ENCODE peak calls at places on chromosomes 5 and 9, in four cellular contexts. One of them, this sample, is unnamed.

GRCh38 chr5:385321-385720 is 57.7 kb upstream of the EXOC3 start:
- DNase-seq in HepG2: no peak
- DNase-seq in GM12878: no peak
- DNase-seq in K562: no peak
- DNase-seq in this sample: no peak

GRCh38 chr9:81759680-81760215 is 70.4 kb upstream of the TLE1 start:
- DNase-seq in HepG2: peak
- DNase-seq in GM12878: no peak
- DNase-seq in K562: no peak
- DNase-seq in this sample: no peak

GRCh38 chr5:36875789-36876388 is 680 bp upstream of the NIPBL start:
- DNase-seq in HepG2: peak
- DNase-seq in GM12878: peak
- DNase-seq in K562: peak
- DNase-seq in this sample: peak

GRCh38 chr5:171428168-171428658 is 8.8 kb downstream of the FGF18 start:
- DNase-seq in HepG2: no peak
- DNase-seq in GM12878: no peak
- DNase-seq in K562: no peak
- DNase-seq in this sample: no peak

GRCh38 chr9:109417054-109417453 is 81.1 kb downstream of the PTPN3 start:
- DNase-seq in HepG2: no peak
- DNase-seq in GM12878: no peak
- DNase-seq in K562: no peak
- DNase-seq in this sample: no peak

GRCh38 chr5:140322751-140323731 is 20.1 kb upstream of the PFDN1 start:
- DNase-seq in HepG2: peak
- DNase-seq in GM12878: no peak
- DNase-seq in K562: no peak
- DNase-seq in this sample: no peak

GRCh38 chr5:84696651-84697050 is 312.0 kb upstream of the EDIL3 start:
- DNase-seq in HepG2: no peak
- DNase-seq in GM12878: no peak
- DNase-seq in K562: no peak
- DNase-seq in this sample: no peak

GRCh38 chr9:120841930-120842684 is 615 bp downstream of the PSMD5 start:
- DNase-seq in HepG2: no peak
- DNase-seq in GM12878: no peak
- DNase-seq in K562: no peak
- DNase-seq in this sample: no peak

GRCh38 chr9:128087262-128087661 is 19.2 kb downstream of the SLC25A25 start:
- DNase-seq in HepG2: no peak
- DNase-seq in GM12878: no peak
- DNase-seq in K562: no peak
- DNase-seq in this sample: no peak

GRCh38 chr5:74009502-74009901 is 383.5 kb downstream of the ARHGEF28 start:
- DNase-seq in HepG2: no peak
- DNase-seq in GM12878: no peak
- DNase-seq in K562: no peak
- DNase-seq in this sample: no peak

GRCh38 chr5:134070648-134070978 is 43.9 kb upstream of the TCF7 start:
- DNase-seq in HepG2: no peak
- DNase-seq in GM12878: no peak
- DNase-seq in K562: no peak
- DNase-seq in this sample: no peak

GRCh38 chr5:41770799-41771198 is 99.4 kb downstream of the OXCT1 start:
- DNase-seq in HepG2: no peak
- DNase-seq in GM12878: no peak
- DNase-seq in K562: no peak
- DNase-seq in this sample: no peak

GRCh38 chr9:124665391-124666058 is 105.6 kb downstream of the NR6A1 start:
- DNase-seq in HepG2: peak
- DNase-seq in GM12878: no peak
- DNase-seq in K562: no peak
- DNase-seq in this sample: no peak

GRCh38 chr5:65198777-65199120 is 283.0 kb downstream of the ADAMTS6 start:
- DNase-seq in HepG2: peak
- DNase-seq in GM12878: no peak
- DNase-seq in K562: no peak
- DNase-seq in this sample: no peak

GRCh38 chr9:109012876-109013677 is at the start of gene CTNNAL1:
- DNase-seq in HepG2: peak
- DNase-seq in GM12878: no peak
- DNase-seq in K562: peak
- DNase-seq in this sample: peak

GRCh38 chr5:37722236-37723146 is 117.3 kb downstream of the GDNF start:
- DNase-seq in HepG2: peak
- DNase-seq in GM12878: peak
- DNase-seq in K562: no peak
- DNase-seq in this sample: no peak

GRCh38 chr5:171418982-171419662 is at the start of gene FGF18:
- DNase-seq in HepG2: peak
- DNase-seq in GM12878: no peak
- DNase-seq in K562: peak
- DNase-seq in this sample: peak

GRCh38 chr5:8399471-8399870 is 530.5 kb downstream of the MTRR start:
- DNase-seq in HepG2: no peak
- DNase-seq in GM12878: no peak
- DNase-seq in K562: no peak
- DNase-seq in this sample: no peak

GRCh38 chr9:34957492-34958410 is at the start of gene PHF24:
- DNase-seq in HepG2: no peak
- DNase-seq in GM12878: no peak
- DNase-seq in K562: peak
- DNase-seq in this sample: peak

GRCh38 chr9:14910178-14910805 is at the start of gene FREM1:
- DNase-seq in HepG2: peak
- DNase-seq in GM12878: no peak
- DNase-seq in K562: no peak
- DNase-seq in this sample: peak

GRCh38 chr5:84805473-84805872 is 420.8 kb upstream of the EDIL3 start:
- DNase-seq in HepG2: no peak
- DNase-seq in GM12878: no peak
- DNase-seq in K562: no peak
- DNase-seq in this sample: no peak

GRCh38 chr5:165956854-165957253 is 2334.6 kb upstream of the WWC1 start:
- DNase-seq in HepG2: no peak
- DNase-seq in GM12878: no peak
- DNase-seq in K562: no peak
- DNase-seq in this sample: no peak

GRCh38 chr9:95383198-95383673 is 65.7 kb upstream of the FANCC start:
- DNase-seq in HepG2: peak
- DNase-seq in GM12878: no peak
- DNase-seq in K562: no peak
- DNase-seq in this sample: no peak

GRCh38 chr9:70053864-70054263 is 10.2 kb downstream of the MAMDC2 start:
- DNase-seq in HepG2: no peak
- DNase-seq in GM12878: no peak
- DNase-seq in K562: no peak
- DNase-seq in this sample: no peak

GRCh38 chr9:104895572-104895971 is 32.4 kb downstream of the ABCA1 start:
- DNase-seq in HepG2: no peak
- DNase-seq in GM12878: no peak
- DNase-seq in K562: no peak
- DNase-seq in this sample: no peak

GRCh38 chr5:9320652-9321051 is 225.2 kb downstream of the SEMA5A start:
- DNase-seq in HepG2: no peak
- DNase-seq in GM12878: no peak
- DNase-seq in K562: no peak
- DNase-seq in this sample: no peak

GRCh38 chr5:133703935-133704334 is 91.6 kb upstream of the FSTL4 start:
- DNase-seq in HepG2: no peak
- DNase-seq in GM12878: no peak
- DNase-seq in K562: no peak
- DNase-seq in this sample: no peak

GRCh38 chr5:125179617-125180016 is 433.2 kb upstream of the ZNF608 start:
- DNase-seq in HepG2: no peak
- DNase-seq in GM12878: no peak
- DNase-seq in K562: no peak
- DNase-seq in this sample: no peak

GRCh38 chr5:82593481-82593880 is 315.3 kb upstream of the RPS23 start:
- DNase-seq in HepG2: no peak
- DNase-seq in GM12878: no peak
- DNase-seq in K562: no peak
- DNase-seq in this sample: no peak
- TF ChIP-seq TARDBP in HepG2: no peak
- TF ChIP-seq TARDBP in GM12878: no peak
- TF ChIP-seq TARDBP in K562: no peak
- TF ChIP-seq TARDBP in this sample: no peak

GRCh38 chr5:81182396-81183390 is 50.4 kb upstream of the CKMT2 start:
- DNase-seq in HepG2: no peak
- DNase-seq in GM12878: no peak
- DNase-seq in K562: no peak
- DNase-seq in this sample: no peak

GRCh38 chr5:81181576-81182316 is 51.4 kb upstream of the CKMT2 start:
- DNase-seq in HepG2: no peak
- DNase-seq in GM12878: no peak
- DNase-seq in K562: no peak
- DNase-seq in this sample: no peak

GRCh38 chr5:81183811-81184748 is 49.0 kb upstream of the CKMT2 start:
- DNase-seq in HepG2: no peak
- DNase-seq in GM12878: no peak
- DNase-seq in K562: no peak
- DNase-seq in this sample: peak

GRCh38 chr5:81187885-81188284 is 45.2 kb upstream of the CKMT2 start:
- DNase-seq in HepG2: no peak
- DNase-seq in GM12878: no peak
- DNase-seq in K562: no peak
- DNase-seq in this sample: no peak

GRCh38 chr5:81184749-81185110 is 48.4 kb upstream of the CKMT2 start:
- DNase-seq in HepG2: no peak
- DNase-seq in GM12878: no peak
- DNase-seq in K562: no peak
- DNase-seq in this sample: no peak
- TF ChIP-seq TARDBP in HepG2: no peak
- TF ChIP-seq TARDBP in GM12878: no peak
- TF ChIP-seq TARDBP in K562: no peak
- TF ChIP-seq TARDBP in this sample: no peak

GRCh38 chr9:135134253-135135028 is 47.0 kb downstream of the OLFM1 start:
- DNase-seq in HepG2: no peak
- DNase-seq in GM12878: no peak
- DNase-seq in K562: no peak
- DNase-seq in this sample: no peak
- TF ChIP-seq TARDBP in HepG2: no peak
- TF ChIP-seq TARDBP in GM12878: no peak
- TF ChIP-seq TARDBP in K562: no peak
- TF ChIP-seq TARDBP in this sample: no peak

GRCh38 chr5:69032009-69032408 is 61.8 kb upstream of the SLC30A5 start:
- DNase-seq in HepG2: no peak
- DNase-seq in GM12878: no peak
- DNase-seq in K562: no peak
- DNase-seq in this sample: peak

GRCh38 chr5:69029292-69029691 is 64.5 kb upstream of the SLC30A5 start:
- DNase-seq in HepG2: no peak
- DNase-seq in GM12878: no peak
- DNase-seq in K562: no peak
- DNase-seq in this sample: no peak

GRCh38 chr5:69033690-69034089 is 60.1 kb upstream of the SLC30A5 start:
- DNase-seq in HepG2: no peak
- DNase-seq in GM12878: no peak
- DNase-seq in K562: no peak
- DNase-seq in this sample: no peak

GRCh38 chr5:69035665-69036064 is 58.1 kb upstream of the SLC30A5 start:
- DNase-seq in HepG2: no peak
- DNase-seq in GM12878: no peak
- DNase-seq in K562: no peak
- DNase-seq in this sample: no peak

DNA sequence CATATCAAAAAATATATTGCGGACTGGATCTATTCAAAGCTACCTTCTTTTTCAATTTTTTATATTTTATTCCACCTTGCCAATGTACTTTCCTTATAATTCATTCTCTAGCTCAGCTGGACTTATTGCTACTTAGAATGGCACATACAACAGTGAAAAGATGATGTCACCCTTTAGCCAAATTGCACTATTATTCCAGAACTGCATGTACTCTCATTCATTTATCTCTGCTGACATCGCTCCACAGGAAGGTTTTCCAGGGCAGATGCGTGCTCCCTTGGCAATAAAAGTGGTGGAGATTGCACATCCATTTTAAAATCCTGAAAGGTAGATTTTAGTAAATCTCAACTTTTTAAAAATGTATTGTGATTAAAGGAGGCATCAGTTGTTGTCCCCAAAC is 63.2 kb upstream of the SLC30A5 start:
- DNase-seq in HepG2: no peak
- DNase-seq in GM12878: no peak
- DNase-seq in K562: no peak
- DNase-seq in this sample: no peak
- TF ChIP-seq TARDBP in HepG2: no peak
- TF ChIP-seq TARDBP in GM12878: no peak
- TF ChIP-seq TARDBP in K562: no peak
- TF ChIP-seq TARDBP in this sample: no peak

DNA sequence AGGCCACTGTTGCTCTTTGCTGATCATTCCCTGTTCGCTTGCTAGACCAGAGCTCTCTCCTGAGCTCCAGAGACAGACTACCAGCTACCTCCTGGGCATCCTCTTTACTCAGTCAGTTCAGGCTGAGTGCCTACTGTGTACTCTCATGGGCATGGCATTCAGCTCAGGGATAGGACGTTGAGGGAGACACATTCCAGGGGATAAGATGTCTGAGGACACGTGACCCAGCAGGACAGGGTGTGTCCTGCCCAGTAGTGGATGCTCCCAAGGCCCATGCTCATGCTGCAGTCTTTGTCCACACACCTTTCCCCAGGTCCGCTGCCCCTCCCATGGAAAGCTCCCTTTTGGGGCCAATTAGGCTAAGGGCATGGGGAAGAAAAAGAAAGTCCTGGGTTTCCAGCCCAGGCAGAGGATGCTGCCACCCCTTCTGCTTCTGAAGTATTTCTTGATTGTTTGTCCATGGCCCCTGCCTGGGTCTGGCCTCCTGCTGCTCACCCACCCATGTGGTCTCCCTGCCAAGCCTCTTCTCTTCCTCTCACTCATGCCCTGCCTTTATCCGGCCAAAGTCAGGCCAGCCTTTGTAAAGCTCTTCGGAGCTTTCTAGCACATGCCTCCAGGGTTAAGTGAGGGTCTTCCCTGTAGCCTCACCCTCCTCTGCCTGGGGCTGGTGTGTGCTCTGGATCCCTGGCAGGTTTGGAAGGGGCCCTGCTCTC is 60.5 kb upstream of the PITX1 start:
- DNase-seq in HepG2: no peak
- DNase-seq in GM12878: no peak
- DNase-seq in K562: no peak
- DNase-seq in this sample: no peak
- TF ChIP-seq TARDBP in HepG2: no peak
- TF ChIP-seq TARDBP in GM12878: no peak
- TF ChIP-seq TARDBP in K562: no peak
- TF ChIP-seq TARDBP in this sample: no peak